ENCODE peak calls at places on chromosomes 3 and 15, in nine cellular contexts. One of them, this sample, is unnamed.
A peak's percentile ranks its signal among the peaks of the same experiment; 100 is the strongest.

GRCh38 chr3:54188176-54188791 is 65.9 kb downstream of the CACNA2D3 start:
- DNase-seq in HepG2: peak; percentile 53
- DNase-seq in astrocyte: peak; percentile 40
- DNase-seq in stromal cell of bone marrow: peak; percentile 13
- DNase-seq in endothelial cell: peak; percentile 72
- DNase-seq in hepatocyte: peak; percentile 90
- DNase-seq in AG04450: no peak
- DNase-seq in AG08396: peak; percentile 42
- DNase-seq in psoas muscle: no peak
- DNase-seq in this sample: peak; percentile 19

GRCh38 chr3:98778383-98778782 is 15.2 kb downstream of the ST3GAL6 start:
- DNase-seq in HepG2: no peak
- DNase-seq in astrocyte: peak; percentile 74
- DNase-seq in stromal cell of bone marrow: no peak
- DNase-seq in endothelial cell: no peak
- DNase-seq in hepatocyte: no peak
- DNase-seq in AG04450: no peak
- DNase-seq in AG08396: no peak
- DNase-seq in psoas muscle: no peak
- DNase-seq in this sample: no peak

GRCh38 chr3:186268616-186269448 is 93.2 kb downstream of the DGKG start:
- DNase-seq in HepG2: peak; percentile 34
- DNase-seq in astrocyte: no peak
- DNase-seq in stromal cell of bone marrow: no peak
- DNase-seq in endothelial cell: peak; percentile 32
- DNase-seq in hepatocyte: no peak
- DNase-seq in AG04450: no peak
- DNase-seq in AG08396: no peak
- DNase-seq in psoas muscle: no peak
- DNase-seq in this sample: peak; percentile 26

GRCh38 chr3:186653984-186654383 is 11.8 kb upstream of the HRG start:
- DNase-seq in HepG2: peak; percentile 60
- DNase-seq in astrocyte: no peak
- DNase-seq in stromal cell of bone marrow: no peak
- DNase-seq in endothelial cell: no peak
- DNase-seq in hepatocyte: no peak
- DNase-seq in AG04450: no peak
- DNase-seq in AG08396: no peak
- DNase-seq in psoas muscle: no peak
- DNase-seq in this sample: no peak

GRCh38 chr15:45458746-45459403 is 63.7 kb downstream of the SLC30A4 start:
- DNase-seq in HepG2: peak; percentile 39
- DNase-seq in astrocyte: no peak
- DNase-seq in stromal cell of bone marrow: peak; percentile 25
- DNase-seq in endothelial cell: peak; percentile 78
- DNase-seq in hepatocyte: peak; percentile 70
- DNase-seq in AG04450: no peak
- DNase-seq in AG08396: peak; percentile 68
- DNase-seq in psoas muscle: peak; percentile 66
- DNase-seq in this sample: peak; percentile 22

GRCh38 chr3:148604270-148605085 is 93.2 kb upstream of the AGTR1 start:
- DNase-seq in HepG2: no peak
- DNase-seq in astrocyte: peak; percentile 2
- DNase-seq in stromal cell of bone marrow: peak; percentile 18
- DNase-seq in endothelial cell: no peak
- DNase-seq in hepatocyte: peak; percentile 13
- DNase-seq in AG04450: no peak
- DNase-seq in AG08396: no peak
- DNase-seq in psoas muscle: peak; percentile 70
- DNase-seq in this sample: peak; percentile 2

GRCh38 chr15:71054286-71054952 is 60.9 kb upstream of the THSD4 start:
- DNase-seq in HepG2: no peak
- DNase-seq in astrocyte: no peak
- DNase-seq in stromal cell of bone marrow: no peak
- DNase-seq in endothelial cell: no peak
- DNase-seq in hepatocyte: no peak
- DNase-seq in AG04450: no peak
- DNase-seq in AG08396: no peak
- DNase-seq in psoas muscle: no peak
- DNase-seq in this sample: no peak

GRCh38 chr3:119794971-119795612 is 13.2 kb downstream of the NR1I2 start:
- DNase-seq in HepG2: peak; percentile 98
- DNase-seq in astrocyte: peak; percentile 7
- DNase-seq in stromal cell of bone marrow: no peak
- DNase-seq in endothelial cell: no peak
- DNase-seq in hepatocyte: peak; percentile 86
- DNase-seq in AG04450: no peak
- DNase-seq in AG08396: no peak
- DNase-seq in psoas muscle: no peak
- DNase-seq in this sample: no peak

GRCh38 chr3:133437391-133438093 is 37.7 kb downstream of the BFSP2 start:
- DNase-seq in HepG2: no peak
- DNase-seq in astrocyte: peak; percentile 25
- DNase-seq in stromal cell of bone marrow: no peak
- DNase-seq in endothelial cell: no peak
- DNase-seq in hepatocyte: no peak
- DNase-seq in AG04450: no peak
- DNase-seq in AG08396: peak; percentile 36
- DNase-seq in psoas muscle: no peak
- DNase-seq in this sample: peak; percentile 35